ENCODE peak calls at places on chromosomes 3 and 15, in six cellular contexts. One of them, this sample, is unnamed.

GRCh38 chr3:106797461-106797860 is 579.8 kb upstream of the CCDC54 start:
- DNase-seq in gastrocnemius medialis: no peak
- DNase-seq in ovary: no peak
- DNase-seq in adrenal gland: no peak
- DNase-seq in body of pancreas: no peak
- DNase-seq in uterus: no peak
- DNase-seq in this sample: no peak

GRCh38 chr3:17195856-17196604 is 311.3 kb downstream of the PLCL2 start:
- DNase-seq in gastrocnemius medialis: no peak
- DNase-seq in ovary: no peak
- DNase-seq in adrenal gland: no peak
- DNase-seq in body of pancreas: no peak
- DNase-seq in uterus: no peak
- DNase-seq in this sample: no peak

GRCh38 chr3:43256714-43257461 is 29.5 kb upstream of the SNRK start:
- DNase-seq in gastrocnemius medialis: no peak
- DNase-seq in ovary: no peak
- DNase-seq in adrenal gland: peak; percentile 17
- DNase-seq in body of pancreas: peak; percentile 44
- DNase-seq in uterus: no peak
- DNase-seq in this sample: no peak

GRCh38 chr3:10848261-10848660 is 32.2 kb downstream of the SLC6A11 start:
- DNase-seq in gastrocnemius medialis: no peak
- DNase-seq in ovary: no peak
- DNase-seq in adrenal gland: no peak
- DNase-seq in body of pancreas: no peak
- DNase-seq in uterus: no peak
- DNase-seq in this sample: no peak

GRCh38 chr3:183182732-183183610 is 20.4 kb upstream of the LAMP3 start:
- DNase-seq in gastrocnemius medialis: no peak
- DNase-seq in ovary: no peak
- DNase-seq in adrenal gland: no peak
- DNase-seq in body of pancreas: no peak
- DNase-seq in uterus: no peak
- DNase-seq in this sample: no peak

GRCh38 chr15:77623008-77623877 is 9.5 kb downstream of the LINGO1 start:
- DNase-seq in gastrocnemius medialis: no peak
- DNase-seq in ovary: no peak
- DNase-seq in adrenal gland: no peak
- DNase-seq in body of pancreas: no peak
- DNase-seq in uterus: no peak
- DNase-seq in this sample: no peak

GRCh38 chr15:51706347-51706746 is 25.0 kb downstream of the SCG3 start:
- DNase-seq in gastrocnemius medialis: no peak
- DNase-seq in ovary: no peak
- DNase-seq in adrenal gland: no peak
- DNase-seq in body of pancreas: no peak
- DNase-seq in uterus: peak; percentile 29
- DNase-seq in this sample: no peak

GRCh38 chr3:169402667-169403360 is 260.7 kb downstream of the MECOM start:
- DNase-seq in gastrocnemius medialis: no peak
- DNase-seq in ovary: no peak
- DNase-seq in adrenal gland: no peak
- DNase-seq in body of pancreas: no peak
- DNase-seq in uterus: no peak
- DNase-seq in this sample: no peak

GRCh38 chr15:66912001-66912400 is 153.4 kb upstream of the SMAD3 start:
- DNase-seq in gastrocnemius medialis: no peak
- DNase-seq in ovary: no peak
- DNase-seq in adrenal gland: peak; percentile 18
- DNase-seq in body of pancreas: peak; percentile 30
- DNase-seq in uterus: no peak
- DNase-seq in this sample: no peak

GRCh38 chr3:141006344-141006743 is 44.8 kb upstream of the SPSB4 start:
- DNase-seq in gastrocnemius medialis: no peak
- DNase-seq in ovary: no peak
- DNase-seq in adrenal gland: no peak
- DNase-seq in body of pancreas: no peak
- DNase-seq in uterus: no peak
- DNase-seq in this sample: no peak

GRCh38 chr3:98513136-98513535 is 9.6 kb downstream of the CLDND1 start:
- DNase-seq in gastrocnemius medialis: peak; percentile 74
- DNase-seq in ovary: no peak
- DNase-seq in adrenal gland: no peak
- DNase-seq in body of pancreas: no peak
- DNase-seq in uterus: no peak
- DNase-seq in this sample: no peak

GRCh38 chr3:4834403-4834866 is 144.8 kb upstream of the BHLHE40 start:
- DNase-seq in gastrocnemius medialis: no peak
- DNase-seq in ovary: no peak
- DNase-seq in adrenal gland: no peak
- DNase-seq in body of pancreas: peak; percentile 40
- DNase-seq in uterus: no peak
- DNase-seq in this sample: no peak

GRCh38 chr3:87836026-87836425 is 222.8 kb downstream of the CGGBP1 start:
- DNase-seq in gastrocnemius medialis: no peak
- DNase-seq in ovary: no peak
- DNase-seq in adrenal gland: no peak
- DNase-seq in body of pancreas: no peak
- DNase-seq in uterus: no peak
- DNase-seq in this sample: no peak

GRCh38 chr15:51874751-51875644 is 45.5 kb downstream of the TMOD3 start:
- DNase-seq in gastrocnemius medialis: peak; percentile 46
- DNase-seq in ovary: no peak
- DNase-seq in adrenal gland: no peak
- DNase-seq in body of pancreas: peak; percentile 37
- DNase-seq in uterus: peak; percentile 29
- DNase-seq in this sample: no peak

GRCh38 chr15:48630245-48630644 is 15.3 kb downstream of the FBN1 start:
- DNase-seq in gastrocnemius medialis: no peak
- DNase-seq in ovary: no peak
- DNase-seq in adrenal gland: no peak
- DNase-seq in body of pancreas: no peak
- DNase-seq in uterus: no peak
- DNase-seq in this sample: no peak

GRCh38 chr3:123642182-123642956 is 57.5 kb upstream of the HACD2 start:
- DNase-seq in gastrocnemius medialis: peak; percentile 24
- DNase-seq in ovary: peak; percentile 78
- DNase-seq in adrenal gland: peak; percentile 78
- DNase-seq in body of pancreas: peak; percentile 86
- DNase-seq in uterus: peak; percentile 82
- DNase-seq in this sample: peak; percentile 70

GRCh38 chr3:128483657-128484403 is 9.2 kb downstream of the GATA2 start:
- DNase-seq in gastrocnemius medialis: no peak
- DNase-seq in ovary: no peak
- DNase-seq in adrenal gland: no peak
- DNase-seq in body of pancreas: no peak
- DNase-seq in uterus: peak; percentile 39
- DNase-seq in this sample: no peak

GRCh38 chr15:31081568-31082250 is 19.8 kb downstream of the TRPM1 start:
- DNase-seq in gastrocnemius medialis: peak; percentile 41
- DNase-seq in ovary: no peak
- DNase-seq in adrenal gland: no peak
- DNase-seq in body of pancreas: peak; percentile 53
- DNase-seq in uterus: no peak
- DNase-seq in this sample: no peak

GRCh38 chr3:133627789-133628188 is 34.0 kb downstream of the TOPBP1 start:
- DNase-seq in gastrocnemius medialis: no peak
- DNase-seq in ovary: no peak
- DNase-seq in adrenal gland: no peak
- DNase-seq in body of pancreas: no peak
- DNase-seq in uterus: no peak
- DNase-seq in this sample: no peak

GRCh38 chr15:49741721-49742120 is 120.9 kb downstream of the DTWD1 start:
- DNase-seq in gastrocnemius medialis: no peak
- DNase-seq in ovary: no peak
- DNase-seq in adrenal gland: peak; percentile 20
- DNase-seq in body of pancreas: no peak
- DNase-seq in uterus: no peak
- DNase-seq in this sample: no peak

GRCh38 chr15:52294881-52295420 is 653 bp downstream of the MYO5C start:
- DNase-seq in gastrocnemius medialis: no peak
- DNase-seq in ovary: no peak
- DNase-seq in adrenal gland: no peak
- DNase-seq in body of pancreas: no peak
- DNase-seq in uterus: no peak
- DNase-seq in this sample: no peak

GRCh38 chr3:132083583-132084372 is 49.0 kb upstream of the CPNE4 start:
- DNase-seq in gastrocnemius medialis: no peak
- DNase-seq in ovary: no peak
- DNase-seq in adrenal gland: no peak
- DNase-seq in body of pancreas: no peak
- DNase-seq in uterus: no peak
- DNase-seq in this sample: no peak

GRCh38 chr15:88394553-88395159 is 72.5 kb downstream of the MRPL46 start:
- DNase-seq in gastrocnemius medialis: no peak
- DNase-seq in ovary: no peak
- DNase-seq in adrenal gland: no peak
- DNase-seq in body of pancreas: no peak
- DNase-seq in uterus: no peak
- DNase-seq in this sample: no peak

GRCh38 chr3:150220791-150221190 is 187.3 kb upstream of the TSC22D2 start:
- DNase-seq in gastrocnemius medialis: no peak
- DNase-seq in ovary: no peak
- DNase-seq in adrenal gland: no peak
- DNase-seq in body of pancreas: no peak
- DNase-seq in uterus: no peak
- DNase-seq in this sample: no peak

GRCh38 chr15:47300596-47300995 is 416.7 kb upstream of the SEMA6D start:
- DNase-seq in gastrocnemius medialis: no peak
- DNase-seq in ovary: no peak
- DNase-seq in adrenal gland: no peak
- DNase-seq in body of pancreas: no peak
- DNase-seq in uterus: no peak
- DNase-seq in this sample: no peak

GRCh38 chr3:20038679-20039078 is 1.6 kb upstream of the KAT2B start:
- DNase-seq in gastrocnemius medialis: no peak
- DNase-seq in ovary: no peak
- DNase-seq in adrenal gland: no peak
- DNase-seq in body of pancreas: no peak
- DNase-seq in uterus: no peak
- DNase-seq in this sample: no peak

GRCh38 chr3:42042747-42043115 is 48.4 kb upstream of the TRAK1 start:
- DNase-seq in gastrocnemius medialis: peak; percentile 46
- DNase-seq in ovary: no peak
- DNase-seq in adrenal gland: peak; percentile 5
- DNase-seq in body of pancreas: no peak
- DNase-seq in uterus: no peak
- DNase-seq in this sample: no peak

DNA sequence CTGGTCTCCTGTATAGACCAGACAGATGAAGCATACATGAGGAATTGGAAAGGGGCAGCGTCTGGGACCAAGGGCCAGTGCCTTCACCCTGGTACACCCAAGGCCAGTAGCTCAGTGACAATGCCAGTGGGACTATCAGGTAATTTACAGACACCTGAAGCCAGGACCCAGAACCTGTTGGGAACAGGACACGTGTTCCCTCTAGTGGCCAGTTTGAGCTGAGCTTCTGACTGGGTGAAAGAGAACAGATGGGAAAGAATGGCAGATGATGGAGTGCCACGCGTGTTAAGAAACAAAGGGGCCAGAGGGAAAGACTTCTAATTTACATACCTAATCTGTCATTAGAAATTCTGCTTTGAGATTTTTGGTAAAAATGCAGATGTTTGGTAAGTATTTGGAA is 5.1 kb upstream of the SLC25A38 start:
- DNase-seq in gastrocnemius medialis: no peak
- DNase-seq in ovary: peak; percentile 32
- DNase-seq in adrenal gland: peak; percentile 33
- DNase-seq in body of pancreas: peak; percentile 75
- DNase-seq in uterus: no peak
- DNase-seq in this sample: no peak
- TF ChIP-seq CTCF in gastrocnemius medialis: peak; percentile 33
- TF ChIP-seq CTCF in ovary: no peak
- TF ChIP-seq CTCF in adrenal gland: peak; percentile 60
- TF ChIP-seq CTCF in body of pancreas: peak; percentile 71
- TF ChIP-seq CTCF in uterus: no peak
- TF ChIP-seq CTCF in this sample: no peak

GRCh38 chr3:195151402-195151801 is 119.6 kb downstream of the XXYLT1 start:
- DNase-seq in gastrocnemius medialis: no peak
- DNase-seq in ovary: no peak
- DNase-seq in adrenal gland: no peak
- DNase-seq in body of pancreas: no peak
- DNase-seq in uterus: no peak
- DNase-seq in this sample: no peak

GRCh38 chr3:195149292-195149691 is 121.7 kb downstream of the XXYLT1 start:
- DNase-seq in gastrocnemius medialis: no peak
- DNase-seq in ovary: no peak
- DNase-seq in adrenal gland: no peak
- DNase-seq in body of pancreas: no peak
- DNase-seq in uterus: no peak
- DNase-seq in this sample: no peak

GRCh38 chr3:195150194-195151118 is 120.5 kb downstream of the XXYLT1 start:
- DNase-seq in gastrocnemius medialis: peak; percentile 33
- DNase-seq in ovary: peak; percentile 78
- DNase-seq in adrenal gland: peak; percentile 89
- DNase-seq in body of pancreas: peak; percentile 77
- DNase-seq in uterus: peak; percentile 72
- DNase-seq in this sample: peak; percentile 56

GRCh38 chr3:195147649-195148121 is 123.3 kb downstream of the XXYLT1 start:
- DNase-seq in gastrocnemius medialis: peak; percentile 37
- DNase-seq in ovary: no peak
- DNase-seq in adrenal gland: no peak
- DNase-seq in body of pancreas: peak; percentile 41
- DNase-seq in uterus: peak; percentile 65
- DNase-seq in this sample: no peak

DNA sequence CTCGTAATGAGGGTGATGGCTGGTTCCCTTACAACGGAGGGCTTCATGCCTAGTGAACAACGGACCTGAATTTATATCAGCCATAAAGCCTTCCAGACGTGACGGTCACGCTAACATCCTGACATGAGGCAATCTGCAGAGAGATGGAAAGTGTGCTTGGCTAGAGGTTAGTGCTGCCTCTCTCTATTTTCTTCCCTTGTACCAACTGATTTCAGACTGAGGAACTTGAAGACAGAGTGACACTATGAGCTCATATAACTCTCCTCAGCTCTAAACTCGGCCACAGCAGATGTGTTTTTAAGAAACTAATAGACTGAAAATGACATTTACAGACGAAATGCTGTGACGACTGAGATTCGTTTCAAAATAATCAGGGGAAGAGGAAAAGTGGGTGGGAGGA is 122.4 kb downstream of the XXYLT1 start:
- DNase-seq in gastrocnemius medialis: no peak
- DNase-seq in ovary: no peak
- DNase-seq in adrenal gland: no peak
- DNase-seq in body of pancreas: no peak
- DNase-seq in uterus: no peak
- DNase-seq in this sample: no peak
- TF ChIP-seq POLR2A in gastrocnemius medialis: no peak
- TF ChIP-seq POLR2A in ovary: no peak
- TF ChIP-seq POLR2A in adrenal gland: no peak
- TF ChIP-seq POLR2A in body of pancreas: no peak
- TF ChIP-seq POLR2A in uterus: no peak
- TF ChIP-seq POLR2A in this sample: no peak

GRCh38 chr3:76463501-76463900 is 576.4 kb upstream of the ROBO2 start:
- DNase-seq in gastrocnemius medialis: no peak
- DNase-seq in ovary: no peak
- DNase-seq in adrenal gland: no peak
- DNase-seq in body of pancreas: no peak
- DNase-seq in uterus: no peak
- DNase-seq in this sample: no peak
- H3K9me3 ChIP-seq in gastrocnemius medialis: no peaks in the 10 kb centered on the region
- H3K9me3 ChIP-seq in ovary: no peaks in the 10 kb centered on the region
- H3K9me3 ChIP-seq in adrenal gland: no peaks in the 10 kb centered on the region
- H3K9me3 ChIP-seq in body of pancreas: no peaks in the 10 kb centered on the region
- H3K9me3 ChIP-seq in uterus: no peaks in the 10 kb centered on the region
- H3K9me3 ChIP-seq in this sample: no peaks in the 10 kb centered on the region

GRCh38 chr3:146160233-146160963 is 586 bp downstream of the PLOD2 start:
- DNase-seq in gastrocnemius medialis: peak; percentile 36
- DNase-seq in ovary: peak; percentile 65
- DNase-seq in adrenal gland: peak; percentile 81
- DNase-seq in body of pancreas: peak; percentile 88
- DNase-seq in uterus: peak; percentile 68
- DNase-seq in this sample: peak; percentile 63
- TF ChIP-seq CTCF in gastrocnemius medialis: peak; percentile 55
- TF ChIP-seq CTCF in ovary: peak; percentile 22
- TF ChIP-seq CTCF in adrenal gland: peak; percentile 55
- TF ChIP-seq CTCF in body of pancreas: peak; percentile 34
- TF ChIP-seq CTCF in uterus: peak; percentile 48
- TF ChIP-seq CTCF in this sample: peak; percentile 43